ENCODE peak calls at places on chromosomes 3 and 15, in ten cellular contexts. D, M, N, W, Q, Z, V, T, O and Y are unnamed samples.

GRCh38 chr3:111519193-111519592 is 22.8 kb upstream of the CD96 start:
- DNase-seq in T (no peak), O (no peak), D (no peak), W (no peak), M (no peak), N (no peak), V (no peak), Q (no peak), Z (no peak), Y (no peak)

GRCh38 chr3:177599331-177599730 is 402.0 kb upstream of the TBL1XR1 start:
- DNase-seq in Q (no peak), N (no peak), T (no peak), M (no peak), W (no peak), D (no peak), V (no peak), Z (no peak), O (no peak), Y (no peak)

GRCh38 chr3:155984791-155985417 is 114.5 kb downstream of the GMPS start:
- DNase-seq in W (no peak), V (no peak), T (no peak), M (no peak), D (no peak), Z (no peak), Q (no peak), O (no peak), N (no peak), Y (no peak)

GRCh38 chr3:127595303-127595702 is 2.9 kb upstream of the MCM2 start:
- DNase-seq in Z (no peak), Q (no peak), D (no peak), O (no peak), W (no peak), N (no peak), V (no peak), M (no peak), T (no peak), Y (no peak)

GRCh38 chr15:56040081-56041035 is 46.9 kb upstream of the NEDD4 start:
- DNase-seq in V (peak), N (peak), Z (peak), O (peak), D (no peak), M (peak), W (peak), T (peak), Q (peak), Y (peak)

GRCh38 chr15:97567411-97567810 is 393.1 kb upstream of the ARRDC4 start:
- DNase-seq in Z (no peak), W (no peak), V (no peak), T (no peak), Q (no peak), M (no peak), D (no peak), N (no peak), O (no peak), Y (no peak)

GRCh38 chr15:86121568-86121967 is 41.9 kb downstream of the AGBL1 start:
- DNase-seq in T (no peak), N (no peak), D (no peak), W (no peak), M (no peak), O (no peak), Z (no peak), Q (no peak), V (no peak), Y (no peak)

GRCh38 chr3:48851407-48851806 is 3.7 kb upstream of the PRKAR2A start:
- DNase-seq in T (peak), N (no peak), M (peak), Q (peak), Z (no peak), V (no peak), D (no peak), W (no peak), O (peak), Y (peak)

GRCh38 chr3:126313166-126313565 is 44.0 kb downstream of the KLF15 start:
- DNase-seq in N (no peak), D (no peak), Z (no peak), W (no peak), O (no peak), V (no peak), M (peak), Q (peak), T (peak), Y (no peak)

GRCh38 chr3:12541625-12542024 is 3.7 kb downstream of the MKRN2OS start:
- DNase-seq in Z (no peak), D (no peak), M (no peak), Q (no peak), N (no peak), V (no peak), W (no peak), O (no peak), T (peak), Y (peak)
- TF ChIP-seq CTCF in Z (no peak), D (peak), M (no peak), Q (no peak), N (no peak), V (peak), W (no peak), O (peak), T (peak), Y (peak)

GRCh38 chr15:35994861-35995260 is 448.9 kb upstream of the DPH6 start:
- DNase-seq in Q (no peak), W (no peak), O (no peak), N (no peak), T (no peak), M (no peak), D (no peak), Z (no peak), V (no peak), Y (no peak)

GRCh38 chr15:35999211-35999610 is 453.2 kb upstream of the DPH6 start:
- DNase-seq in Z (no peak), W (no peak), D (no peak), Q (peak), M (no peak), N (no peak), V (no peak), O (no peak), T (no peak), Y (no peak)

GRCh38 chr15:35992791-35993190 is 446.8 kb upstream of the DPH6 start:
- DNase-seq in W (no peak), Z (no peak), D (no peak), T (no peak), V (no peak), N (no peak), O (no peak), Q (no peak), M (no peak), Y (no peak)

DNA sequence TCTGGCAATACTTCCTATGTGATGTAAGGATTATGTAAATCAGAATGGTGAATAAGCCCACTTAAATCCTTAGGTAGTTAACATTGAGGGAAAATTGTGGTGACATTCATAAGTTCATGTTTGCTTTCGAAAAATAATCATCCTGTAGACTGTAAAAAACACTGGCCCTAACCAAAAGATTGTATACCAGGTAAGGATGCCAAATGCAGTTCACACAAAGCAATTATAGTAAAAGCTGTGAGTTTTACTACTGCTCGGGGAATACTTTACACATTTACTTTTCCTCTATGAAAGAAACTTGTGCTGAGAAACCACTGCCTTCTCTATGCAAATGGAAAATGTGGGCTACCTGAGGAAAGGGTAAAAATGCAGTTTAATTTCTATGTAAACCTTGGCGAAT is 452.7 kb upstream of the DPH6 start:
- DNase-seq in M (no peak), W (no peak), O (no peak), Q (no peak), D (no peak), V (no peak), T (no peak), Z (no peak), N (no peak), Y (no peak)
- H3K4me3 ChIP-seq in M (no peak), W (no peak), O (no peak), Q (no peak), D (no peak), V (no peak), T (no peak), Z (no peak), N (no peak), Y (no peak)

GRCh38 chr3:131543714-131544113 is 40.9 kb upstream of the MRPL3 start:
- DNase-seq in Q (peak), D (no peak), V (no peak), N (peak), M (peak), Z (peak), W (peak), T (peak), O (peak), Y (peak)
- TF ChIP-seq CTCF in Q (no peak), D (no peak), V (no peak), N (no peak), M (no peak), Z (no peak), W (no peak), T (no peak), O (no peak), Y (no peak)

GRCh38 chr3:194324823-194325327 is 26.3 kb downstream of the CPN2 start:
- DNase-seq in D (no peak), N (no peak), V (no peak), T (no peak), Z (no peak), M (no peak), Q (no peak), O (no peak), W (no peak), Y (no peak)
- H3K4me3 ChIP-seq in D (no peak), N (no peak), V (no peak), T (no peak), Z (no peak), M (no peak), Q (no peak), O (no peak), W (no peak), Y (no peak)

GRCh38 chr3:139630532-139630931 is 47.2 kb downstream of the NMNAT3 start:
- DNase-seq in N (no peak), T (no peak), Z (no peak), D (no peak), V (no peak), W (no peak), O (no peak), Q (no peak), M (no peak), Y (no peak)
- TF ChIP-seq CTCF in N (no peak), T (no peak), Z (no peak), D (no peak), V (no peak), W (no peak), O (no peak), Q (no peak), M (no peak), Y (no peak)

GRCh38 chr15:62975515-62975914 is 67.0 kb upstream of the TPM1 start:
- DNase-seq in V (no peak), Q (no peak), T (no peak), M (no peak), W (no peak), Z (no peak), O (no peak), N (peak), D (no peak), Y (no peak)

GRCh38 chr15:62979252-62979651 is 63.3 kb upstream of the TPM1 start:
- DNase-seq in T (no peak), M (peak), W (no peak), O (no peak), Q (no peak), N (no peak), V (no peak), Z (no peak), D (no peak), Y (peak)

GRCh38 chr15:62977952-62978811 is 64.4 kb upstream of the TPM1 start:
- DNase-seq in W (no peak), M (peak), N (no peak), O (peak), Q (no peak), D (no peak), T (peak), Z (no peak), V (no peak), Y (peak)

GRCh38 chr15:62972814-62973213 is 69.7 kb upstream of the TPM1 start:
- DNase-seq in Q (peak), O (peak), W (no peak), M (peak), V (no peak), Z (no peak), D (no peak), N (no peak), T (peak), Y (peak)

DNA sequence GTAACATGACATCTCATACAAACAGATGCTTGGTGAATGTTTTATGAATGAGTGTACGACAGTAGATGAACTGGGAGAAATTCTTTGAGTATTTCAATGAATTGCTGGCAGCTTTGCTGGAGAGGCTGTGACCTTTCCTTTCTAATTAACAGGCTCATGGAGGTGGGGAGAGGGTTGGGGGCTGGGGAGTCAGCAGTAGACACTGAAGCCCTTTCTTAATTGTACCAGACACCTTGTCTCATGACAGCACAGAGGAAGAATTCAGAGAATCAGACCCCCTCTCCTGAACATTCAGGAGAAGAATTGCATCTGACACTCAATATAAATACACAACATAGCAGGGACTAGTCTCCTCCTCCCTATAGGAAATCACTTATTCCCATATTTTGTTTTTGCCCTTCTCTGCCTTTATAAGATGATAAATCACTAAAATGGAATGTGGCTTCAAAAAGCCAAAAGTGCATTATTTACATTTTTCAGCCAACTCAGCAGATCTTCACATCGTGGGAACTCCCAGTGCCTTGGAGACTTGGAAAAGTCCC is 66.2 kb upstream of the TPM1 start:
- DNase-seq in W (no peak), T (peak), N (no peak), V (no peak), Q (no peak), O (peak), D (no peak), Z (no peak), M (peak), Y (peak)
- H3K4me3 ChIP-seq in W (no peak), T (no peak), N (no peak), V (no peak), Q (no peak), O (no peak), D (no peak), Z (no peak), M (no peak), Y (no peak)

DNA sequence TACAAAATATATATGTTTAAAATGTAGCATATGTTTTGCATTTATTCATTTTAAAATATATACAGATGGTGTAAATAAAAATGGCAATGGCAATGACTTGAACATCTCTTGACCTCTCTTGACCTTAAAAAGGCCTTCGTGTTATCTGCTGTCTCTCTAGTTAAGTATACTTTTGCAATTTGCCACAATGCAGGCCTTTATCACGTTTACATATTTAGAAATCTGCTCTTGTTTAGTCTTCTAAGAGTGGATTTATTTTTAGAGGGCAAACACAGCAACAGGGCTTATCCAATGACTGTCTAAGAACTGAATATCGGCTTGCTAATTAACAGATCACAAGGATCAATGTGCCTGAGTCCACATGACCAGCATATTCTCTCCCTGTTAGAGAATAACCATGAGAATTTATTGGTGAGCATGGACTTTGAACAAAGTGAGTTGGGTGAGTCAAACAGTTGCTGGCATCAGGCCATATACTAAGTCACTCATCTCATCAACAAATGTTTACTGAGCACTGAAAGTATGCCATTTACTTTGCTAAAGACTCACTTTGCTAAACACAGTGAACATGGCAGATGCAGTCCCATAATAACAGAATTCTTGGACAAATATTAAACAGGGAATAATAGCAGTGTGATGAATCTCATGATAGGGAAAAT is 48.2 kb downstream of the MDFIC2 start:
- DNase-seq in T (peak), Z (peak), N (peak), O (peak), Q (peak), D (no peak), V (no peak), M (peak), W (no peak), Y (peak)
- TF ChIP-seq CTCF in T (no peak), Z (no peak), N (no peak), O (no peak), Q (no peak), D (no peak), V (no peak), M (no peak), W (no peak), Y (no peak)

GRCh38 chr15:81573098-81573746 is 199.2 kb upstream of the TMC3 start:
- DNase-seq in O (no peak), T (no peak), Q (no peak), V (no peak), M (no peak), D (no peak), N (no peak), Z (no peak), W (no peak), Y (no peak)

GRCh38 chr15:81575436-81576123 is 201.6 kb upstream of the TMC3 start:
- DNase-seq in Q (no peak), Z (no peak), D (no peak), T (peak), M (peak), N (no peak), O (no peak), V (no peak), W (no peak), Y (peak)

GRCh38 chr15:81567924-81568323 is 193.9 kb upstream of the TMC3 start:
- DNase-seq in V (no peak), N (no peak), Z (no peak), D (no peak), W (no peak), O (no peak), T (no peak), Q (no peak), M (no peak), Y (no peak)

DNA sequence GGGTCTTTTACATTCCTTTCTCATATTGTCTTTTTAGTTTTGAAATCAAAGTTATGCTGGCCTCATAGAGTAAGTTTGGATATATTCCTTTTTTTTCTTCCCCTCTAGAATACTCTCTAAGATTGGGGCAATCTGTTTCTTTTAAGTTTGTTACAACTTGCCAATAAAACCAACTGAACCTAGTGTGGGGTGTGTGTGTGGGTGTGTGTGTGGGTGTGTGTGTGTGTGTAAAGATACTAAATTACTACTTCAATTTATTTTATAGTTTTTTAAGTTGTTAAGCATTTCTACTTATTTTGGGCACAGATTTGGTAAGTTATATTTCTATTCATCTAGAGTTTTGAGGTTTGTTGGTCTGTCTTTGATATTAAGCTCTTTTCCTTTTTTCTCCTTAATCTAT is 198.2 kb upstream of the TMC3 start:
- DNase-seq in T (no peak), D (no peak), W (no peak), Z (no peak), O (no peak), V (no peak), Q (no peak), N (no peak), M (no peak), Y (no peak)
- H3K4me3 ChIP-seq in T (no peak), D (no peak), W (no peak), Z (no peak), O (no peak), V (no peak), Q (no peak), N (no peak), M (no peak), Y (no peak)

GRCh38 chr3:124526601-124527000 is 203.7 kb upstream of the UMPS start:
- DNase-seq in D (no peak), T (no peak), V (no peak), O (no peak), N (no peak), M (no peak), Q (no peak), W (no peak), Z (no peak), Y (no peak)
- TF ChIP-seq CTCF in D (no peak), T (peak), V (no peak), O (peak), N (no peak), M (no peak), Q (no peak), W (peak), Z (no peak), Y (peak)